ENCODE peak calls at places on chromosomes 5 and 9, in six cellular contexts. P is thyroid gland; J is neural progenitor cell; Y is CD8-positive, alpha-beta memory T cell; I is adipocyte; L is hepatocyte. A is an unnamed sample.

GRCh38 chr9:101628173-101628572 is 33.4 kb upstream of the PPP3R2 start:
- DNase-seq in I (peak; percentile 23), Y (no peak), L (peak; percentile 32), P (no peak), J (no peak), A (no peak)

GRCh38 chr9:93671030-93671358 is 94.6 kb downstream of the PHF2 start:
- DNase-seq in J (no peak), P (no peak), Y (no peak), L (no peak), I (no peak), A (no peak)

GRCh38 chr5:160434022-160434531 is 12.4 kb downstream of the PTTG1 start:
- DNase-seq in I (no peak), L (peak; percentile 64), Y (no peak), P (peak; percentile 98), J (peak; percentile 79), A (no peak)

GRCh38 chr9:99059074-99059894 is 45.6 kb upstream of the TGFBR1 start:
- DNase-seq in P (peak; percentile 7), J (no peak), L (no peak), Y (no peak), I (no peak), A (no peak)

GRCh38 chr9:87212563-87213154 is 265.4 kb upstream of the GAS1 start:
- DNase-seq in L (peak; percentile 15), J (peak; percentile 17), P (no peak), I (peak; percentile 44), Y (no peak), A (no peak)

GRCh38 chr9:133774799-133775198 is 36.6 kb upstream of the SARDH start:
- DNase-seq in P (peak; percentile 2), I (no peak), L (no peak), Y (no peak), J (no peak), A (no peak)

GRCh38 chr9:111094433-111095421 is 56.5 kb upstream of the LPAR1 start:
- DNase-seq in J (no peak), I (peak; percentile 83), P (peak; percentile 11), L (peak; percentile 37), Y (no peak), A (no peak)

GRCh38 chr9:450561-450960 is 235.9 kb downstream of the DOCK8 start:
- DNase-seq in Y (no peak), I (no peak), L (no peak), J (no peak), P (no peak), A (no peak)

GRCh38 chr5:35281613-35282012 is 51.3 kb upstream of the PRLR start:
- DNase-seq in P (no peak), L (no peak), Y (no peak), I (no peak), J (no peak), A (no peak)

GRCh38 chr5:141763526-141763925 is 81.5 kb upstream of the ARAP3 start:
- DNase-seq in J (no peak), L (no peak), P (no peak), Y (no peak), I (no peak), A (no peak)

GRCh38 chr5:81626524-81626923 is 124.4 kb downstream of the SSBP2 start:
- DNase-seq in Y (no peak), P (no peak), L (peak; percentile 62), I (peak; percentile 59), J (no peak), A (no peak)

GRCh38 chr5:137619191-137619870 is 116.6 kb downstream of the KLHL3 start:
- DNase-seq in J (no peak), I (peak; percentile 95), P (peak; percentile 69), L (no peak), Y (no peak), A (no peak)

GRCh38 chr9:133074111-133074651 is 12.4 kb downstream of the CEL start:
- DNase-seq in I (peak; percentile 40), P (no peak), L (peak; percentile 53), Y (no peak), J (no peak), A (no peak)

GRCh38 chr5:89034588-89034987 is 151.6 kb upstream of the MEF2C start:
- DNase-seq in J (no peak), L (no peak), Y (no peak), I (peak; percentile 48), P (no peak), A (no peak)

GRCh38 chr5:154900071-154900470 is 37.9 kb downstream of the GEMIN5 start:
- DNase-seq in P (no peak), I (peak; percentile 11), J (no peak), Y (no peak), L (no peak), A (no peak)

GRCh38 chr5:172491481-172491880 is 37.2 kb upstream of the SH3PXD2B start:
- DNase-seq in I (no peak), Y (no peak), P (no peak), J (no peak), L (no peak), A (no peak)

GRCh38 chr9:4137234-4137633 is 162.6 kb downstream of the GLIS3 start:
- DNase-seq in I (peak; percentile 83), J (no peak), L (peak; percentile 51), P (no peak), Y (no peak), A (no peak)

GRCh38 chr9:112091805-112092204 is 83.3 kb downstream of the SUSD1 start:
- DNase-seq in Y (no peak), J (peak; percentile 78), L (no peak), I (peak; percentile 41), P (peak; percentile 74), A (no peak)

GRCh38 chr5:10490927-10491672 is 49.4 kb downstream of the ROPN1L start:
- DNase-seq in J (no peak), P (peak; percentile 72), Y (no peak), I (no peak), L (no peak), A (no peak)

GRCh38 chr9:99873531-99873930 is 32.9 kb upstream of the STX17 start:
- DNase-seq in Y (no peak), P (no peak), L (no peak), I (peak; percentile 61), J (no peak), A (no peak)

GRCh38 chr9:132762896-132763295 is 92.6 kb downstream of the GTF3C4 start:
- DNase-seq in I (no peak), Y (no peak), P (no peak), J (no peak), L (no peak), A (no peak)

GRCh38 chr5:42250-42649 is 49.7 kb upstream of the PLEKHG4B start:
- DNase-seq in J (peak; percentile 68), L (no peak), Y (no peak), P (peak; percentile 43), I (peak; percentile 73), A (no peak)

GRCh38 chr9:35904966-35905781 is 828 bp upstream of the HRCT1 start:
- DNase-seq in I (peak; percentile 48), L (no peak), Y (no peak), J (no peak), P (peak; percentile 20), A (no peak)

GRCh38 chr9:81371824-81372223 is 317.5 kb downstream of the TLE1 start:
- DNase-seq in J (no peak), P (no peak), Y (no peak), L (no peak), I (no peak), A (no peak)

GRCh38 chr9:2837915-2838314 is 6.0 kb downstream of the PUM3 start:
- DNase-seq in Y (no peak), J (no peak), P (no peak), L (no peak), I (peak; percentile 58), A (no peak)

GRCh38 chr5:54753034-54753433 is 232.4 kb downstream of the ESM1 start:
- DNase-seq in P (no peak), J (no peak), I (peak; percentile 81), L (no peak), Y (no peak), A (no peak)

GRCh38 chr9:130522233-130522808 is 57.1 kb upstream of the FUBP3 start:
- DNase-seq in Y (no peak), P (no peak), L (no peak), J (peak; percentile 42), I (no peak), A (no peak)

DNA sequence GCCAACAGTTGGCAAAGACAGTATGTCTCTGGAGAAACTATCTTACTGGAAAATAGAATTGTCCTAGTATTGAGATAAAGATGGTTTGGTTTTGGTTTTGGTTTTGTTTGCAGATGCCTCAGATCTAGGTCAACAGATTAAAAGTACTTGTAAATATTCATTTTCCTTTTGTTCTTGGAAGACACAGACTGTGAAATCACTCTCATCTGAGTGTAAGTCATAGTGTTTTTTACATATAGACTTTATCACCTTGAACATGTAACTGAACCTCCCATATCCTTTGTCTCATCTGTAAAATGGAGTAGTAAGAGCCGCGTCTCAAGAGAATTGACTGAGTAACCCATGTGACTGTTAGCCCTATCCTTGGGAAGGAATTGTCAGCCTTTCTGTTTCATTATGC is 34.3 kb downstream of the MAP3K1 start:
- DNase-seq in P (no peak), Y (no peak), L (no peak), J (no peak), I (no peak), A (no peak)
- H3K4me1 ChIP-seq in P (peaks cover 90% of the 10 kb centered on the region), Y (peaks cover 94% of the 10 kb centered on the region), L (peaks cover 41% of the 10 kb centered on the region), J (peaks cover 14% of the 10 kb centered on the region), I (peaks cover 11% of the 10 kb centered on the region), A (peaks cover 90% of the 10 kb centered on the region)

GRCh38 chr5:143312822-143313221 is 90.7 kb downstream of the NR3C1 start:
- DNase-seq in P (no peak), J (no peak), L (no peak), I (no peak), Y (no peak), A (no peak)
- H3K4me1 ChIP-seq in P (peaks cover 31% of the 10 kb centered on the region), J (peaks cover 5% of the 10 kb centered on the region), L (no peaks in the 10 kb centered on the region), I (peaks cover 80% of the 10 kb centered on the region), Y (peaks cover 3% of the 10 kb centered on the region), A (no peaks in the 10 kb centered on the region)

DNA sequence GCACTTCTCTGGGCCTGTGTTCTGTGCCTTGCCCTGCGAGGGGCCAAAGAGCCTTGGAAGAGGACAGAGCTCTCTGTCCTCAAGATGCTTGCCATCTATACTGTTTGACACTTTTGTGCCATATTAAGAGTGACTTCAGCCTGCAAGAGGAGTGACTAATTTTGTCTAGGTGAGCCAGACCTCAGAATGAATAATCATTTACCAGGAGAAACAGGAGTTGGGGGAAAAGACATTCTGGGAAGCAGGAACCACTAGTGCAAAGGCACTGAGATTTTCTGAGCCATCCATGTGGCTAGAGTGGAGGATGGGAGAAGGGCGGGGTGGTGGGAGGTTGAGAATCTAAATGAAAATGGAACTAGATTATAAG is 1.9 kb downstream of the GSN start:
- DNase-seq in I (no peak), L (no peak), J (no peak), Y (no peak), P (no peak), A (no peak)
- H3K4me1 ChIP-seq in I (peaks cover 56% of the 10 kb centered on the region), L (peaks cover 46% of the 10 kb centered on the region), J (peaks cover 30% of the 10 kb centered on the region), Y (peaks cover 14% of the 10 kb centered on the region), P (peaks cover 62% of the 10 kb centered on the region), A (peaks cover 5% of the 10 kb centered on the region)

GRCh38 chr5:14521748-14522147 is 59.8 kb upstream of the OTULINL start:
- DNase-seq in J (no peak), L (no peak), Y (no peak), P (no peak), I (no peak), A (no peak)
- H3K4me1 ChIP-seq in J (no peaks in the 10 kb centered on the region), L (no peaks in the 10 kb centered on the region), Y (no peaks in the 10 kb centered on the region), P (no peaks in the 10 kb centered on the region), I (no peaks in the 10 kb centered on the region), A (no peaks in the 10 kb centered on the region)